ENCODE peak calls at places on chromosome 3, in six cellular contexts. K, B, X, Z, J and M are unnamed samples.
A peak's percentile ranks its signal among the peaks of the same experiment; 100 is the strongest.

GRCh38 chr3:178336336-178336735 is 199.9 kb upstream of the KCNMB2 start:
- DNase-seq in K (no peak), Z (no peak), X (no peak), B (no peak), J (no peak), M (no peak)

GRCh38 chr3:143628971-143629370 is 219.3 kb downstream of the SLC9A9 start:
- DNase-seq in K (no peak), Z (no peak), J (peak; percentile 9), B (no peak), X (no peak), M (no peak)

GRCh38 chr3:23254875-23255274 is 51.7 kb downstream of the UBE2E2 start:
- DNase-seq in X (no peak), K (no peak), Z (no peak), J (no peak), B (no peak), M (no peak)

GRCh38 chr3:57544181-57545125 is at the start of gene DNAH12:
- DNase-seq in Z (no peak), K (peak; percentile 89), B (no peak), J (no peak), X (no peak), M (no peak)

GRCh38 chr3:71584216-71585061 is 911 bp upstream of the FOXP1 start:
- DNase-seq in B (no peak), X (peak; percentile 63), K (peak; percentile 66), J (no peak), Z (peak; percentile 36), M (no peak)

GRCh38 chr3:105315157-105315556 is 51.6 kb upstream of the ALCAM start:
- DNase-seq in X (no peak), Z (no peak), K (no peak), B (no peak), J (no peak), M (no peak)

GRCh38 chr3:72319202-72320095 is 528.8 kb downstream of the SHQ1 start:
- DNase-seq in X (no peak), J (peak; percentile 42), Z (no peak), K (no peak), B (no peak), M (no peak)

GRCh38 chr3:81716870-81717509 is 44.5 kb downstream of the GBE1 start:
- DNase-seq in B (no peak), X (no peak), Z (no peak), J (no peak), K (no peak), M (peak; percentile 32)

GRCh38 chr3:139159356-139159755 is 114.7 kb upstream of the PRR23C start:
- DNase-seq in B (no peak), X (no peak), K (no peak), Z (no peak), J (no peak), M (no peak)

GRCh38 chr3:127162947-127163645 is 29.8 kb upstream of the PRR23E start:
- DNase-seq in X (no peak), B (no peak), K (no peak), Z (no peak), J (no peak), M (no peak)

GRCh38 chr3:149992416-149993058 is 21.8 kb upstream of the PFN2 start:
- DNase-seq in Z (no peak), B (no peak), K (no peak), J (no peak), X (no peak), M (no peak)

GRCh38 chr3:134766290-134766689 is 28.8 kb upstream of the EPHB1 start:
- DNase-seq in K (no peak), Z (no peak), B (no peak), J (no peak), X (no peak), M (no peak)

GRCh38 chr3:46196261-46196957 is 11.7 kb downstream of the CCR1 start:
- DNase-seq in B (no peak), Z (no peak), K (no peak), X (no peak), J (no peak), M (no peak)

GRCh38 chr3:32616267-32616962 is 45.8 kb upstream of the DYNC1LI1 start:
- DNase-seq in J (no peak), B (no peak), K (no peak), X (no peak), Z (no peak), M (no peak)

GRCh38 chr3:16932877-16933276 is 48.1 kb downstream of the PLCL2 start:
- DNase-seq in Z (no peak), J (no peak), B (no peak), X (no peak), K (no peak), M (no peak)

GRCh38 chr3:46297658-46298423 is 55.6 kb downstream of the CCR3 start:
- DNase-seq in X (no peak), Z (no peak), J (no peak), B (no peak), K (no peak), M (no peak)

GRCh38 chr3:74693696-74694393 is 79.4 kb upstream of the CNTN3 start:
- DNase-seq in Z (no peak), K (peak; percentile 30), B (no peak), J (no peak), X (no peak), M (no peak)

GRCh38 chr3:171565671-171566070 is 105.5 kb upstream of the TNIK start:
- DNase-seq in J (peak; percentile 44), B (peak; percentile 11), Z (no peak), X (no peak), K (no peak), M (no peak)

GRCh38 chr3:111695584-111696213 is 100.6 kb upstream of the ZBED2 start:
- DNase-seq in J (peak; percentile 87), B (peak; percentile 69), X (no peak), Z (no peak), K (no peak), M (peak; percentile 32)

GRCh38 chr3:148214695-148215094 is 483.0 kb upstream of the AGTR1 start:
- DNase-seq in J (no peak), Z (no peak), X (no peak), K (no peak), B (no peak), M (no peak)

GRCh38 chr3:131630812-131631211 is 128.0 kb upstream of the MRPL3 start:
- DNase-seq in Z (no peak), B (peak; percentile 20), X (no peak), J (peak; percentile 1), K (no peak), M (no peak)

GRCh38 chr3:197226179-197226578 is 72.2 kb downstream of the DLG1 start:
- DNase-seq in B (no peak), J (no peak), K (no peak), X (no peak), Z (no peak), M (no peak)

GRCh38 chr3:161637559-161637958 is 141.0 kb downstream of the OTOL1 start:
- DNase-seq in J (no peak), K (no peak), B (no peak), Z (no peak), X (no peak), M (no peak)

GRCh38 chr3:117281371-117281770 is 571.8 kb downstream of the TUSC7 start:
- DNase-seq in J (no peak), K (no peak), Z (no peak), B (no peak), X (no peak), M (no peak)